ENCODE peak calls at places on chromosomes 13 and 19, in eight cellular contexts. H is thoracic aorta, M is breast epithelium, W is heart left ventricle, E is astrocyte of the spinal cord, D is thyroid gland, P is choroid plexus epithelial cell, A is A549. F is an unnamed sample.

GRCh38 chr13:28527629-28528028 is 32.7 kb upstream of the FLT1 start:
- DNase-seq in H (no peak), E (no peak), W (no peak), A (no peak), P (no peak), M (no peak), D (no peak), F (no peak)

GRCh38 chr13:41268764-41269163 is 5.4 kb upstream of the MTRF1 start:
- DNase-seq in W (no peak), H (no peak), A (peak), M (no peak), D (no peak), P (peak), E (peak), F (no peak)

GRCh38 chr13:99985243-99985874 is 3.8 kb downstream of the ZIC2 start:
- DNase-seq in M (no peak), E (no peak), A (no peak), W (no peak), P (no peak), D (no peak), H (no peak), F (no peak)

GRCh38 chr13:35866801-35867200 is 264.4 kb downstream of the DCLK1 start:
- DNase-seq in H (no peak), P (no peak), A (no peak), M (no peak), E (peak), D (peak), W (peak), F (peak)

GRCh38 chr19:4059931-4060620 is 6.6 kb downstream of the ZBTB7A start:
- DNase-seq in W (peak), P (no peak), H (no peak), A (no peak), D (no peak), M (no peak), E (no peak), F (no peak)

GRCh38 chr19:46508206-46508605 is 12.5 kb upstream of the PNMA8B start:
- DNase-seq in H (no peak), W (no peak), A (no peak), M (no peak), P (no peak), E (no peak), D (no peak), F (no peak)

GRCh38 chr13:52428295-52428694 is 22.1 kb downstream of the VPS36 start:
- DNase-seq in H (no peak), P (peak), A (peak), E (peak), W (no peak), D (no peak), M (no peak), F (no peak)

GRCh38 chr13:40464349-40464748 is 202.1 kb downstream of the FOXO1 start:
- DNase-seq in P (no peak), H (no peak), W (no peak), E (no peak), M (no peak), A (no peak), D (no peak), F (no peak)

GRCh38 chr13:90968510-90968909 is 379.0 kb upstream of the MIR17HG start:
- DNase-seq in D (peak), H (no peak), W (no peak), P (peak), M (no peak), A (peak), E (peak), F (no peak)

GRCh38 chr13:51275101-51275500 is 52.9 kb downstream of the FAM124A start:
- DNase-seq in M (no peak), A (no peak), P (peak), D (no peak), W (no peak), H (no peak), E (no peak), F (no peak)

GRCh38 chr13:93320942-93321341 is 94.3 kb downstream of the GPC6 start:
- DNase-seq in A (no peak), P (peak), E (peak), M (no peak), H (no peak), D (no peak), W (no peak), F (no peak)

GRCh38 chr13:99055286-99056073 is 77.6 kb upstream of the DOCK9 start:
- DNase-seq in W (no peak), H (no peak), P (no peak), A (no peak), E (no peak), M (no peak), D (no peak), F (no peak)

GRCh38 chr13:29745704-29746103 is 104.7 kb downstream of the UBL3 start:
- DNase-seq in P (no peak), D (no peak), H (no peak), E (no peak), W (no peak), A (no peak), M (no peak), F (no peak)

GRCh38 chr13:68304287-68304893 is 1074.3 kb upstream of the PCDH9 start:
- DNase-seq in P (peak), D (no peak), W (no peak), M (no peak), A (peak), H (no peak), E (peak), F (peak)

GRCh38 chr19:18603255-18603957 is 3.2 kb downstream of the CRLF1 start:
- DNase-seq in P (peak), M (no peak), H (no peak), E (peak), W (no peak), A (peak), D (no peak), F (no peak)

GRCh38 chr19:39828634-39829032 is 5.3 kb downstream of the DYRK1B start:
- DNase-seq in E (no peak), H (no peak), M (no peak), W (no peak), D (no peak), P (no peak), A (no peak), F (no peak)

GRCh38 chr19:3178377-3178972 is at the start of gene S1PR4:
- DNase-seq in E (no peak), W (no peak), D (no peak), P (no peak), M (no peak), A (no peak), H (no peak), F (no peak)

DNA sequence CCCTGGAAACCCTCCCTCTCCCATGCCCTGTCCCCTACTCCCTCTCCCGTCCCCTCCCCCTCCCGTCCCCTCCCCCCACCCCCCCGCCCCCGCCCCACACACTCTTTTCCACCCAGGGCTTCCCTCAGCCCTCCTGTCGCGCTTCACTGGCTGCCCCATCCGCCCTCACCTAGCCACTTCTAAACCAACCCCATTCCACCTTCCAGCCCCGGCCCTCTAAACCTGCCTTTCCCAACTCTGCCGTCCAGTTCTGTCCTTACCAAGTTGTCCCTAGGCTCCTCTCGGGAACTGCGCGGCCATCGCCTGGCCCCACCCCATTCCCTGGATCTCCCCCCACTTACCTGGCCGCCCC is 972 bp downstream of the RGL3 start:
- DNase-seq in D (no peak), P (no peak), A (no peak), W (no peak), H (no peak), M (no peak), E (no peak), F (no peak)
- H3K4me3 ChIP-seq in D (peak), P (no peak), A (peak), W (peak), H (peak), M (peak), E (no peak), F (no peak)

GRCh38 chr19:8511573-8512101 is 2.3 kb downstream of the ZNF414 start:
- DNase-seq in E (no peak), W (no peak), H (no peak), D (peak), P (no peak), M (no peak), A (no peak), F (no peak)
- TF ChIP-seq CTCF in E (no peak), W (no peak), H (no peak), D (no peak), P (no peak), M (no peak), A (no peak), F (no peak)

GRCh38 chr19:734716-735115 is 16.2 kb upstream of the MISP start:
- DNase-seq in W (no peak), P (no peak), M (no peak), H (no peak), D (no peak), E (no peak), A (no peak), F (no peak)
- H3K4me3 ChIP-seq in W (no peak), P (no peak), M (no peak), H (no peak), D (no peak), E (no peak), A (no peak), F (no peak)

GRCh38 chr19:13958043-13958442 is 5.7 kb downstream of the DCAF15 start:
- DNase-seq in W (no peak), M (no peak), H (no peak), P (no peak), A (no peak), D (no peak), E (no peak), F (no peak)

GRCh38 chr19:13960863-13961784 is 8.8 kb downstream of the DCAF15 start:
- DNase-seq in W (no peak), D (no peak), E (no peak), H (no peak), A (no peak), P (no peak), M (no peak), F (no peak)

GRCh38 chr19:13961826-13962737 is 9.8 kb downstream of the DCAF15 start:
- DNase-seq in H (no peak), P (no peak), W (peak), M (no peak), D (no peak), A (no peak), E (no peak), F (no peak)

GRCh38 chr19:13959141-13959961 is 7.0 kb downstream of the DCAF15 start:
- DNase-seq in D (no peak), P (no peak), M (no peak), A (no peak), H (no peak), W (no peak), E (no peak), F (no peak)

DNA sequence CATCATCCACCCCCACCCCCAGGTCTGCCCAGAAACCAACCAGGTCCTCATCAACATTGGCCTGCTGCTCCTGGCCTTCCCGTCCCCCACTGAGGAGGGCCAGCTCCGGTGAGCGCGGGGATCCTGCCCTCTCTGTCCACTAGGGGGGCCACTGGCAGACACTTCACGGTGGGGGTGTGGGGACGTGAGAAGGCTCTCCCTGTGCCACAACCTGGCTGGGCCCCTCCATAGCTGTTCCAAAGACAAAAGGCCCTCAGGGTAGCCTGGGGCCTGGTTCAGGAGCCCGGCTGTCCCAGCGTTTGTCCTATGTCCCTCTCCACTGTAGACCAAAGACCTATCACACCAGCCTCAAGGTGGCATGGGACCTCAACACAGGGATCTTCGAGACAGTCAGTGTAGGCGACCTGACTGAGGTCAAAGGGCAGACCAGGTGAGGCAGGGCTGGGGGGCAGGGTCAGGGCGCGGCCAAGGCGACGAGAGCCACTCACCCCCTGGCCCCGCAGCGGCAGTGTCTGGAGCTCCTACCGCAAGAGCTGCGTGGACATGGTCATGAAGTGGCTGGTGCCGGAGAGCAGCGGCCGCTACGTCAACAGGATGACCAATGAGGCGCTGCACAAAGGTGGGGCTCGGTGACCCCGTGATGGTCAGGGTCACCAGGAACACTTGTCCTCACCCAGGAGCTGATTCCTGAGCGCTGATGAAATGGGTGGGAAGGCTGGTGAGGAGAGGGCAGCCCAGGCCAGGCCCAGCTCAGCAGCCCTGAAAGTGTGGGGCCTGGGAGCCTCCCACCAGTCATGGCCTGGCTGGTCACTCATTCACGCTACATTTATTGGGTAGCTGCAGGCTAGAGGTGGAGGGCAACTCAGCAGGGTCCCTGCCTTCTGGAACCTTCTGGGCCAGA is 7.9 kb downstream of the DCAF15 start:
- DNase-seq in D (no peak), P (no peak), H (no peak), M (no peak), A (no peak), W (no peak), E (no peak), F (no peak)
- TF ChIP-seq CTCF in D (no peak), P (peak), H (no peak), M (no peak), A (no peak), W (no peak), E (peak), F (peak)

GRCh38 chr19:1258707-1259205 is 10.4 kb downstream of the MIDN start:
- DNase-seq in E (no peak), D (no peak), H (no peak), M (no peak), P (no peak), W (no peak), A (peak), F (no peak)
- H3K4me3 ChIP-seq in E (no peak), D (no peak), H (peak), M (peak), P (no peak), W (peak), A (peak), F (no peak)

GRCh38 chr19:48958006-48958405 is 3.3 kb downstream of the BAX start:
- DNase-seq in E (no peak), D (no peak), H (no peak), A (no peak), W (no peak), M (no peak), P (no peak), F (no peak)
- TF ChIP-seq CTCF in E (no peak), D (no peak), H (no peak), A (no peak), W (no peak), M (no peak), P (no peak), F (no peak)

DNA sequence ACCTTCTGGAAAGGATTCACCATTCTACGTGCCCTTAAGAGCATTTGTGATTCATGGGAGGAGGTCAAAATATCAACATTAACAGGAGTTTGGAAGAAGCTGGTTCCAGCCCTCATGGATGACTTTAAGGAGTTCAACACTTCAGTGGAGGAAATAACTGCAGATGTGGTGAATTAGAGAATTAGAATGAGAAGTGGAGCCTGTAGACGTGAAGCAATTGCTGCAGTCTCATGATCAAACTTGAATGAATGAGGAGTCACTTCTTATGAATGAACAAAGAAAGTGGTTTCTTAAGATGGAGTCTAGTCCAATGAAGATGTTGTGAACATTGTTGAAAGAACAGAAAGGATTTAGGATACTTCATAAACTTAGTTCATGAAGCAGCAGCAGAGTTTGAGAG is 129.1 kb downstream of the TNFRSF19 start:
- DNase-seq in W (no peak), H (no peak), E (no peak), M (no peak), P (peak), D (no peak), A (no peak), F (no peak)
- H3K4me3 ChIP-seq in W (no peak), H (no peak), E (no peak), M (no peak), P (no peak), D (no peak), A (no peak), F (no peak)

DNA sequence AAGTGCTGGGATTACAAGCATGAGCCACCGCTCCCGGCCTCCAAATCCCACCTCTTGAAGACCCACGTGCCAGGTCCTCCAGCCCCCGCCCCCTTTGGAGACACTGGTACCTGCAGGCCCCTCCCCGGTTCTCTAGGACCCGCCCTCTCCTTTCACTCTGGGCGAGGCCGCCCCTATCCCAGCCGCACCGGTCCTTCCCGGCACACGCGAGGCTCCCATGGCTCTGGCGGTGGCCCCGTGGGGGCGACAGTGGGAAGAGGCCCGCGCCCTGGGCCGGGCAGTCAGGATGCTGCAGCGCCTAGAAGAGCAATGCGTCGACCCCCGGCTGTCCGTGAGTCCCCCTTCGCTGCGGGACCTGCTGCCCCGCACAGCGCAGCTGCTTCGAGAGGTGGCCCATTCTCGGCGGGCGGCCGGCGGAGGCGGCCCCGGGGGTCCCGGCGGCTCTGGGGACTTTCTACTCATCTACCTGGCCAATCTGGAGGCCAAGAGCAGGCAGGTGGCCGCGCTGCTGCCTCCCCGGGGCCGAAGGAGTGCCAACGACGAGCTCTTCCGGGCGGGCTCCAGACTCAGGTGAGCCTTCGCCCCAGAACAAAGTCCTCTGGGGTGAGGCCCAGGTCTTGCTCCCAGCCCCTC is at the start of gene CBLC:
- DNase-seq in A (peak), D (peak), H (no peak), W (no peak), P (no peak), M (peak), E (no peak), F (no peak)
- TF ChIP-seq CTCF in A (no peak), D (no peak), H (no peak), W (no peak), P (no peak), M (no peak), E (peak), F (peak)

DNA sequence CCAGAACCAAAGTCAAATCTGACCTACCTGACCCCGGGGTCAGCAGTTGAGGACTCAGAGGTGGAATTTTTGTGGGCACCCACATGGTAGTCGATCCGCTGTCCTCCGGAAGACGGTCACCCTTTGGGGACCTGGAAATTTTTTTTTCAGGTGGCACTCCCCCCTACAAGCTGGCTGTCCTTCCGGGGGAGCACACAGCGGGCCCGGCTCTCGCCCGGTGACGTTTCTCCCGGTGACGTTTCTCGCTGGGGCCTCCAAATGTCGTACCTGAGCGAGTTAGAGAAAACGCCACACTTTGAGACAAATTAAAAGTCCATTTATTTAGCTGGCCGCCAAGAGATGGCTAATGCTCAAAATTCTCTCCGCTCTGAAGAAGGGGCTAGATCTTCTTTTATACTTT is 48.8 kb downstream of the ZFP14 start:
- DNase-seq in W (no peak), M (no peak), H (no peak), P (no peak), E (no peak), D (no peak), A (no peak), F (no peak)
- H3K4me3 ChIP-seq in W (no peak), M (peak), H (no peak), P (no peak), E (no peak), D (no peak), A (no peak), F (peak)

GRCh38 chr13:49441312-49441711 is 2.6 kb downstream of the CAB39L start:
- DNase-seq in P (no peak), D (no peak), W (no peak), A (no peak), E (no peak), M (no peak), H (no peak), F (no peak)

GRCh38 chr13:49435992-49436391 is 7.9 kb downstream of the CAB39L start:
- DNase-seq in P (peak), E (no peak), H (no peak), A (no peak), D (no peak), M (no peak), W (no peak), F (no peak)

GRCh38 chr13:49439609-49440008 is 4.3 kb downstream of the CAB39L start:
- DNase-seq in H (no peak), A (no peak), W (no peak), E (no peak), M (no peak), D (no peak), P (no peak), F (no peak)

GRCh38 chr13:49437705-49438104 is 6.2 kb downstream of the CAB39L start:
- DNase-seq in D (peak), P (no peak), H (no peak), M (no peak), A (no peak), E (no peak), W (no peak), F (no peak)

DNA sequence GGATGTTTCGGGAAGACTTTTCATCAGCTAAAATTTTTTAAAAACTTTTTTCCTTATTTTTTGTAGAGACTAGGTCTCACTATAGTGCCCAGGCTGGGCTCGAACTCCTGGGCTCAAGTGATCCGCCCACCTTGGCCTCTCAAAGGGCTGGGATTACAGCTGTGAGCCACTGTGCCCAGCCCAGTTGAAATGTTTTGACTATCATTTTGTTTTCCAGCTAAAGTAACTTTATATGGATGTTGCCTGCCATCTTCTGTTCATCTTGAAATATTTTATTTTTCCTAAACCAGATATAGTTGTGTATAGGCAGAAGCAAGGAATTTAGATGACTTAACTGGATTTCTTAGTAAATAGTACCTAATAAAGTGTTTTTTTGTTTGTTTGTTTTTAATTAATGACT is 7.0 kb downstream of the CAB39L start:
- DNase-seq in A (peak), E (peak), D (peak), P (peak), W (peak), M (no peak), H (no peak), F (no peak)
- TF ChIP-seq CTCF in A (peak), E (peak), D (peak), P (peak), W (peak), M (peak), H (no peak), F (no peak)